ENCODE peak calls at places on chromosomes 3 and 15, in seven cellular contexts. Q is HCT116, Y is cardiac muscle cell, V is kidney, M is GM23338, S is AG09309, N is mucosa of descending colon. U is an unnamed sample.

GRCh38 chr3:118863731-118864322 is 170.8 kb downstream of the IGSF11 start:
- DNase-seq in N (no peak), Y (no peak), S (no peak), V (no peak), M (peak), Q (peak), U (no peak)

GRCh38 chr15:77981281-77982126 is 96.0 kb downstream of the TBC1D2B start:
- DNase-seq in Q (no peak), M (no peak), Y (no peak), S (no peak), V (peak), N (no peak), U (no peak)

GRCh38 chr3:156187146-156187769 is 66.9 kb downstream of the KCNAB1 start:
- DNase-seq in Q (no peak), N (no peak), M (no peak), V (no peak), S (no peak), Y (no peak), U (no peak)

GRCh38 chr3:23389686-23390085 is 186.6 kb downstream of the UBE2E2 start:
- DNase-seq in Q (no peak), Y (no peak), N (no peak), M (no peak), S (no peak), V (no peak), U (no peak)

GRCh38 chr3:126461450-126462070 is 14.1 kb downstream of the ZXDC start:
- DNase-seq in M (no peak), V (peak), Y (no peak), Q (no peak), N (no peak), S (no peak), U (no peak)

GRCh38 chr3:126130981-126131750 is 47.2 kb upstream of the SLC41A3 start:
- DNase-seq in V (peak), Y (no peak), S (no peak), N (no peak), M (no peak), Q (no peak), U (peak)

GRCh38 chr3:100957407-100958100 is 35.7 kb downstream of the ABI3BP start:
- DNase-seq in Y (no peak), Q (no peak), V (no peak), M (no peak), N (no peak), S (peak), U (no peak)

GRCh38 chr3:100335137-100335833 is 728 bp downstream of the NIT2 start:
- DNase-seq in S (no peak), V (no peak), M (peak), Y (no peak), Q (no peak), N (peak), U (peak)

GRCh38 chr3:157354254-157354653 is 82.4 kb upstream of the PTX3 start:
- DNase-seq in M (no peak), V (no peak), Y (no peak), S (no peak), N (no peak), Q (no peak), U (no peak)

GRCh38 chr3:140914384-140914945 is 27.2 kb upstream of the SLC25A36 start:
- DNase-seq in N (no peak), Q (no peak), Y (no peak), S (no peak), M (no peak), V (no peak), U (no peak)

GRCh38 chr3:35594739-35595138 is 44.6 kb upstream of the ARPP21 start:
- DNase-seq in M (no peak), Y (no peak), N (no peak), Q (no peak), V (no peak), S (no peak), U (no peak)

GRCh38 chr3:73055583-73056364 is 5.7 kb upstream of the EBLN2 start:
- DNase-seq in N (no peak), Q (no peak), Y (no peak), S (no peak), V (no peak), M (no peak), U (no peak)

GRCh38 chr15:43102181-43102580 is 3.7 kb downstream of the UBR1 start:
- DNase-seq in Q (no peak), Y (no peak), S (no peak), N (no peak), V (no peak), M (no peak), U (no peak)

GRCh38 chr3:197367081-197367780 is 68.8 kb upstream of the DLG1 start:
- DNase-seq in S (no peak), Y (no peak), Q (no peak), N (no peak), M (peak), V (no peak), U (peak)

GRCh38 chr15:31367730-31368344 is 41.2 kb downstream of the KLF13 start:
- DNase-seq in M (no peak), V (peak), N (peak), Q (no peak), Y (no peak), S (no peak), U (peak)

GRCh38 chr15:63498815-63499549 is 5.4 kb upstream of the USP3 start:
- DNase-seq in V (no peak), M (no peak), Y (no peak), S (no peak), Q (no peak), N (no peak), U (peak)

DNA sequence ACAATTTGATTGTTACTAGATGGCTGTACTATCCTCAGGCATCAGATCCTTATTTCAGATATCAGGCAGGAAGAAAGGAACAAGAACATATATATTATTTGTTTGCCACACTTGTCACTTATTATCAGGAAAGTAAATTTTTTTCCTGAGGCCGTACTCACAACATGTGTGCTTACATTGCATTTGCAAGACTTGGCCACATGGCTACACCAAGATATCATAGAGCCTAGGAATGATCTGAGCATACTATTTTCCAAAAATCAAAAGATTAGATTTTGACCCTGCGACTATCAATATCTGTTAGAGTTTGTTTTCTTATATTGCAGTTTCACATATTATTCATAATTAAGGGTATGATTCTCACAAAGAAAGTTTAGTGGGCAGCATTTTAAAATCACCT is 426.2 kb upstream of the BCHE start:
- DNase-seq in Y (no peak), Q (no peak), M (no peak), N (no peak), S (no peak), V (no peak), U (no peak)
- TF ChIP-seq CTCF in Y (no peak), Q (no peak), M (peak), N (no peak), S (no peak), V (no peak), U (no peak)

DNA sequence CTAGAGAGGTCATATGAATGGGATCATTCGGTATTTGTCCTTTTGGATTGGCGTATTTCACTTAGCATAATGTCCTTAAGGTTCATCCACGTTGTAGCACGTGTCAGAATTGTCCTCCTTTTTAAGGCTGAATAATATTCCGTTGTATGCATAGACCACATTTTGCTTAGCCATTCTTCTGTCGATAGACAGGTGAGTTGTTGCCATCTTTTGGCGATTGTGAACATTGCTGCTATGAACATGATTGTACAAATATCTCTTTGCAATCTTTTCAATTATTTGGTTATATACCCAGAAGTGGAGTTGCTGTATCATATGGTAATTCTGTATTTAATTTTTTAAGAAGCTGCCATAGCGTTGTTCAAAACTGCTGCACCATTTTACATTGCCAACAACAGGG is 52.4 kb upstream of the GOLGA8J start:
- DNase-seq in N (no peak), Q (peak), V (no peak), S (no peak), M (no peak), Y (no peak), U (no peak)
- TF ChIP-seq CTCF in N (no peak), Q (peak), V (no peak), S (peak), M (peak), Y (no peak), U (no peak)

GRCh38 chr3:138477120-138477519 is 42.7 kb downstream of the ESYT3 start:
- DNase-seq in Q (no peak), S (no peak), M (no peak), Y (no peak), V (no peak), N (no peak), U (peak)

GRCh38 chr3:138476526-138476925 is 42.1 kb downstream of the ESYT3 start:
- DNase-seq in V (no peak), Y (no peak), S (no peak), Q (no peak), N (no peak), M (no peak), U (no peak)

GRCh38 chr3:138474163-138474562 is 39.7 kb downstream of the ESYT3 start:
- DNase-seq in Q (no peak), N (no peak), Y (peak), V (no peak), M (no peak), S (no peak), U (peak)

GRCh38 chr3:138477801-138478200 is 43.4 kb downstream of the ESYT3 start:
- DNase-seq in V (no peak), S (no peak), Y (no peak), Q (no peak), M (no peak), N (no peak), U (no peak)

DNA sequence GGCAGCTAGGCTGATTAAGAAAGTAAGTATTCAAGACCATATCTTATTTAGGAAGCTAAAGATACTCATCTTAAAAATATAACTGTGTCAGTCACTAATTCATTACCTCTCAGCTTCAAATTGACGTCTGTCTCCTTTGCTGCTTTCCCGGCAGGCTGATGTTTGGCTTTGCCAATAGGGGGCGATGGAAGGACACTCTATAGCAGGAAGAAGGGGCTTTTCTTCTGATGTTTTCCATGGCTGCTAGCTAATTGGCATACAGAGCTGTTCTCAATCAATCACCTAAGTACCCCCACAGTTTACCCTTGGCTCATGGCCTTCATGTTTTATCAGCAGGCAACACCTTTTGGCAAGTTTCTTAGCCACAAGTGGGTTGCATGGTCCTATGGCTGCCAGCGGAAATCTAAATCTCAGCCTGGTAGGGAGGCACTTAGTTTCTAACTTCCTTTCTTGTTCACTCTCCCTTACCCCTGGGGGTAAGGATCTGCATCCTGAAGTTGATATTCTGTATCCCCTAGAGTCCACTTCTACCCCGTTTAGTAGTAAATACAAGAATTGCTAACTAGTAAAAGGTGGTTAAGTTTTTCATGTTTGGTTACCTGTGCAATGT is 45.0 kb downstream of the ESYT3 start:
- DNase-seq in S (no peak), V (no peak), Q (peak), M (peak), N (peak), Y (peak), U (peak)
- TF ChIP-seq CTCF in S (peak), V (peak), Q (peak), M (peak), N (peak), Y (peak), U (peak)

GRCh38 chr15:27268923-27269322 is 297.9 kb downstream of the GABRG3 start:
- DNase-seq in M (no peak), Q (no peak), V (no peak), Y (no peak), S (no peak), N (no peak), U (no peak)
- TF ChIP-seq CTCF in M (no peak), Q (no peak), V (no peak), Y (no peak), S (no peak), N (no peak), U (no peak)

DNA sequence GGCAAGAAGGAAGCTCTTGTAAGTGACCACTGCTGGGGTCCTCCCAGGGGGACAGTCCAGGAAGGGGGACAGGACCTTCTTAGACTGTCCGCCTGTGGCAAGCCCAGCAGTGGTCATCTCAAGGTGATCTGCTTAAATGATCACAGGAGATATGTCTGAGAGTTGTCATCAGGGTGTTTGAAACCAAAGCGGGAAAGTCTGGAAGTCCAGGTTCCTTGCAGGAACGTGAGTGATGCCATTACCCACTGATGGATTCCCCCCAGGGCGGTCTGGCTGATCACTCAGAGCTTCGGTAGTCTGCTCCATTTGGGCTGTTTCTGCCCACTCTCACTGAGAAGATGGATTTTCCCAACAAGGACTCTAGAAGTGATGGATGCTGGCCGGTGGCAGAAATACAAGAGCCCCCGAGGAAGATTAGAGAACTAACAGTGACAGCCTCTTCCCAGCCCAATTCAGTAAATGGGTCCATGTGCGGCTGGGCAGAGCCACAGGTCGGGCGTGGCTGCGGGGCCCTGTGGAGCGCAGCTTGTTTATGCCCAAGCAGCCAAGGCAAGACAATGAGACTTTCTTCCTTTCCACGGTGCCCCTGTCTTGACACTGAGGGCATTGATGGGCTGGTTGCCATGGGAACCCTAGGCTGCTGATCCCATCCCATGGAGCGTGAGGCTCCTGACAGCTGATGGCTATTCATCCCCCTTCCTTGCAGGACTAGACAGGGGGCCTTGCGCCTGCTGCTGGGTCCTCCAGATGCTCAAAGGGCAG is 9.5 kb downstream of the PCSK6 start:
- DNase-seq in M (no peak), Q (no peak), Y (no peak), N (no peak), S (no peak), V (no peak), U (no peak)
- TF ChIP-seq CTCF in M (no peak), Q (no peak), Y (no peak), N (no peak), S (no peak), V (no peak), U (no peak)